ENCODE peak calls at places on chromosomes 7 and 10, in eight cellular contexts. J is HepG2, P is body of pancreas, G is gastrocnemius medialis, C is sigmoid colon, Y is A549, K is tibial nerve, S is endothelial cell of umbilical vein. N is an unnamed sample.

GRCh38 chr10:78925275-78925674 is 143.5 kb upstream of the ZMIZ1 start:
- DNase-seq in J (no peak), P (no peak), G (no peak), C (no peak), Y (no peak), K (no peak), S (no peak), N (peak)

GRCh38 chr10:125375210-125375609 is 214.8 kb upstream of the CTBP2 start:
- DNase-seq in J (no peak), P (peak), G (no peak), C (no peak), Y (no peak), K (no peak), S (no peak), N (no peak)

GRCh38 chr7:42010751-42011150 is 226.3 kb downstream of the GLI3 start:
- DNase-seq in J (no peak), P (no peak), G (no peak), C (no peak), Y (no peak), K (no peak), S (no peak), N (no peak)

GRCh38 chr7:46630031-46630430 is 709.0 kb upstream of the IGFBP3 start:
- DNase-seq in J (no peak), P (no peak), G (no peak), C (no peak), Y (no peak), K (no peak), S (no peak), N (no peak)

GRCh38 chr7:87600130-87601124 is at the start of gene ABCB1:
- DNase-seq in J (peak), P (peak), G (peak), C (peak), Y (peak), K (peak), S (peak), N (peak)

GRCh38 chr10:28560617-28561016 is 27.7 kb downstream of the WAC start:
- DNase-seq in J (no peak), P (no peak), G (no peak), C (no peak), Y (no peak), K (no peak), S (no peak), N (no peak)

GRCh38 chr10:53315709-53316108 is 543.1 kb upstream of the MBL2 start:
- DNase-seq in J (no peak), P (no peak), G (no peak), C (no peak), Y (no peak), K (no peak), S (peak), N (no peak)

GRCh38 chr10:125153693-125154490 is 6.5 kb downstream of the CTBP2 start:
- DNase-seq in J (no peak), P (no peak), G (no peak), C (no peak), Y (no peak), K (no peak), S (peak), N (no peak)

GRCh38 chr7:75639893-75640600 is 98.7 kb downstream of the HIP1 start:
- DNase-seq in J (no peak), P (no peak), G (no peak), C (no peak), Y (no peak), K (no peak), S (no peak), N (no peak)

GRCh38 chr10:96279219-96279641 is 7.9 kb upstream of the BLNK start:
- DNase-seq in J (no peak), P (no peak), G (no peak), C (no peak), Y (no peak), K (no peak), S (no peak), N (no peak)

GRCh38 chr7:148014473-148014872 is 576.1 kb upstream of the C7orf33 start:
- DNase-seq in J (no peak), P (no peak), G (no peak), C (no peak), Y (no peak), K (no peak), S (no peak), N (no peak)

GRCh38 chr7:727806-728460 is 852 bp upstream of the PRKAR1B start:
- DNase-seq in J (no peak), P (no peak), G (no peak), C (no peak), Y (no peak), K (no peak), S (peak), N (no peak)

GRCh38 chr7:158680754-158681153 is 23.9 kb downstream of the NCAPG2 start:
- DNase-seq in J (no peak), P (no peak), G (no peak), C (no peak), Y (no peak), K (no peak), S (no peak), N (no peak)

GRCh38 chr10:105770813-105771212 is 1129.7 kb downstream of the SORCS3 start:
- DNase-seq in J (no peak), P (no peak), G (no peak), C (no peak), Y (no peak), K (no peak), S (no peak), N (no peak)

GRCh38 chr7:128266891-128267839 is 26.1 kb downstream of the LEP start:
- DNase-seq in J (peak), P (peak), G (no peak), C (peak), Y (no peak), K (peak), S (no peak), N (no peak)

GRCh38 chr7:836429-836828 is 4.2 kb downstream of the SUN1 start:
- DNase-seq in J (peak), P (no peak), G (peak), C (peak), Y (peak), K (no peak), S (peak), N (no peak)

GRCh38 chr10:124245191-124245590 is 151.8 kb upstream of the CHST15 start:
- DNase-seq in J (no peak), P (no peak), G (peak), C (no peak), Y (no peak), K (no peak), S (no peak), N (no peak)

GRCh38 chr7:83413831-83414230 is 235.1 kb downstream of the SEMA3E start:
- DNase-seq in J (no peak), P (peak), G (no peak), C (no peak), Y (no peak), K (no peak), S (peak), N (no peak)

GRCh38 chr10:114751856-114752255 is 69.7 kb upstream of the FHIP2A start:
- DNase-seq in J (no peak), P (no peak), G (no peak), C (no peak), Y (no peak), K (no peak), S (no peak), N (no peak)

GRCh38 chr10:78348416-78349164 is 314.9 kb downstream of the RPS24 start:
- DNase-seq in J (no peak), P (no peak), G (no peak), C (peak), Y (no peak), K (no peak), S (no peak), N (peak)

GRCh38 chr7:129244220-129244619 is 19.4 kb downstream of the AHCYL2 start:
- DNase-seq in J (peak), P (no peak), G (no peak), C (no peak), Y (no peak), K (no peak), S (no peak), N (no peak)

GRCh38 chr10:133329401-133330202 is 7.1 kb downstream of the CALY start:
- DNase-seq in J (peak), P (peak), G (peak), C (peak), Y (peak), K (peak), S (peak), N (peak)

GRCh38 chr10:490891-491571 is 198.4 kb downstream of the DIP2C start:
- DNase-seq in J (no peak), P (no peak), G (peak), C (peak), Y (no peak), K (peak), S (no peak), N (no peak)

GRCh38 chr10:82826132-82826531 is 951.1 kb downstream of the NRG3 start:
- DNase-seq in J (no peak), P (no peak), G (no peak), C (no peak), Y (no peak), K (no peak), S (no peak), N (no peak)

GRCh38 chr7:155839461-155839860 is 27.2 kb upstream of the SHH start:
- DNase-seq in J (no peak), P (no peak), G (no peak), C (peak), Y (no peak), K (no peak), S (no peak), N (no peak)

GRCh38 chr7:50782376-50783208 is at the start of gene GRB10:
- DNase-seq in J (no peak), P (peak), G (no peak), C (peak), Y (no peak), K (no peak), S (peak), N (no peak)

GRCh38 chr10:7583626-7584025 is 83.1 kb downstream of the ITIH5 start:
- DNase-seq in J (no peak), P (no peak), G (no peak), C (no peak), Y (no peak), K (no peak), S (no peak), N (no peak)

GRCh38 chr10:27360581-27361172 is 120.1 kb upstream of the ACBD5 start:
- DNase-seq in J (peak), P (peak), G (peak), C (peak), Y (peak), K (peak), S (peak), N (peak)
- TF ChIP-seq CTCF in J (peak), P (peak), G (peak), C (peak), Y (peak), K (peak), S (peak), N (peak)

GRCh38 chr10:102504179-102504975 is 605 bp downstream of the SUFU start:
- DNase-seq in J (no peak), P (peak), G (no peak), C (peak), Y (no peak), K (peak), S (peak), N (peak)

GRCh38 chr10:102504976-102505300 is 1.2 kb downstream of the SUFU start:
- DNase-seq in J (no peak), P (no peak), G (no peak), C (peak), Y (no peak), K (no peak), S (no peak), N (no peak)

GRCh38 chr10:102502029-102502336 is 529 bp downstream of the ACTR1A start:
- DNase-seq in J (peak), P (peak), G (peak), C (peak), Y (peak), K (peak), S (peak), N (peak)

GRCh38 chr10:102502337-102503151 is at the start of gene ACTR1A:
- DNase-seq in J (peak), P (peak), G (peak), C (peak), Y (peak), K (peak), S (peak), N (peak)

GRCh38 chr10:102503264-102504178 is at the start of gene SUFU:
- DNase-seq in J (peak), P (peak), G (peak), C (peak), Y (peak), K (peak), S (peak), N (peak)
- TF ChIP-seq POLR2A in J (peak), P (peak), G (peak), C (peak), Y (peak), K (peak), S (peak), N (peak)

GRCh38 chr7:73701357-73701995 is 18.0 kb downstream of the STX1A start:
- DNase-seq in J (peak), P (peak), G (no peak), C (no peak), Y (peak), K (no peak), S (peak), N (no peak)
- TF ChIP-seq CTCF in J (peak), P (peak), G (peak), C (peak), Y (peak), K (peak), S (peak), N (peak)

GRCh38 chr7:80941206-80941758 is 22.4 kb upstream of the SEMA3C start:
- DNase-seq in J (no peak), P (no peak), G (no peak), C (no peak), Y (peak), K (no peak), S (no peak), N (no peak)
- TF ChIP-seq POLR2A in J (no peak), P (no peak), G (no peak), C (no peak), Y (no peak), K (no peak), S (no peak), N (no peak)

N was measured in Peyer's patch.